ENCODE peak calls at places on chromosomes 4 and X, in four cellular contexts. Y, S, L and Z are unnamed samples.

GRCh38 chr4:81137894-81138293 is 77.1 kb downstream of the PRKG2 start:
- DNase-seq in S (no peak), L (no peak), Y (no peak), Z (no peak)

GRCh38 chr4:106690487-106690886 is 321.9 kb upstream of the GIMD1 start:
- DNase-seq in L (no peak), Y (no peak), S (no peak), Z (no peak)

GRCh38 chr4:145533011-145533410 is 51.4 kb downstream of the SMAD1 start:
- DNase-seq in Y (no peak), S (no peak), L (no peak), Z (no peak)

GRCh38 chr4:160631044-160631443 is 1528.2 kb downstream of the RAPGEF2 start:
- DNase-seq in Y (no peak), S (no peak), L (no peak), Z (no peak)

GRCh38 chr4:102217345-102217744 is 127.9 kb downstream of the SLC39A8 start:
- DNase-seq in Y (no peak), L (no peak), S (no peak), Z (peak)

GRCh38 chr4:123234966-123235365 is 161.6 kb upstream of the SPRY1 start:
- DNase-seq in S (no peak), Y (no peak), L (no peak), Z (no peak)

GRCh38 chrX:15336023-15336413 is 695 bp upstream of the PIGA start:
- DNase-seq in L (peak), Y (no peak), S (no peak), Z (peak)

GRCh38 chrX:56000169-56000568 is 232.0 kb upstream of the KLF8 start:
- DNase-seq in L (no peak), Y (no peak), S (no peak), Z (no peak)

GRCh38 chr4:18366762-18367358 is 345.3 kb upstream of the LCORL start:
- DNase-seq in S (peak), L (no peak), Y (peak), Z (no peak)

GRCh38 chr4:149426461-149426860 is 389.2 kb downstream of the IQCM start:
- DNase-seq in S (no peak), Y (no peak), L (no peak), Z (no peak)

GRCh38 chr4:1403177-1403583 is 3.1 kb downstream of the NKX1-1 start:
- DNase-seq in Y (no peak), S (no peak), L (no peak), Z (no peak)

GRCh38 chr4:133638702-133639101 is 489.6 kb downstream of the PCDH10 start:
- DNase-seq in S (no peak), Y (no peak), L (no peak), Z (no peak)

GRCh38 chrX:19888419-19888879 is 1.0 kb upstream of the SH3KBP1 start:
- DNase-seq in Y (peak), L (peak), S (no peak), Z (peak)

GRCh38 chr4:33831667-33832066 is 2412.6 kb downstream of the ARAP2 start:
- DNase-seq in S (no peak), Y (no peak), L (no peak), Z (no peak)

GRCh38 chr4:2652415-2653155 is 103.6 kb downstream of the TNIP2 start:
- DNase-seq in S (no peak), Y (no peak), L (no peak), Z (no peak)

GRCh38 chr4:37603070-37603468 is 83.1 kb downstream of the RELL1 start:
- DNase-seq in S (peak), L (peak), Y (peak), Z (peak)
- TF ChIP-seq CHD4 in S (no peak), L (no peak), Y (no peak), Z (no peak)

GRCh38 chr4:17284323-17285175 is 227.3 kb downstream of the QDPR start:
- DNase-seq in Y (no peak), S (no peak), L (no peak), Z (no peak)
- TF ChIP-seq CHD4 in Y (no peak), S (no peak), L (no peak), Z (no peak)

GRCh38 chrX:38061335-38061734 is 55.0 kb downstream of the SYTL5 start:
- DNase-seq in S (no peak), Y (peak), L (no peak), Z (no peak)
- TF ChIP-seq CHD4 in S (no peak), Y (no peak), L (no peak), Z (no peak)

DNA sequence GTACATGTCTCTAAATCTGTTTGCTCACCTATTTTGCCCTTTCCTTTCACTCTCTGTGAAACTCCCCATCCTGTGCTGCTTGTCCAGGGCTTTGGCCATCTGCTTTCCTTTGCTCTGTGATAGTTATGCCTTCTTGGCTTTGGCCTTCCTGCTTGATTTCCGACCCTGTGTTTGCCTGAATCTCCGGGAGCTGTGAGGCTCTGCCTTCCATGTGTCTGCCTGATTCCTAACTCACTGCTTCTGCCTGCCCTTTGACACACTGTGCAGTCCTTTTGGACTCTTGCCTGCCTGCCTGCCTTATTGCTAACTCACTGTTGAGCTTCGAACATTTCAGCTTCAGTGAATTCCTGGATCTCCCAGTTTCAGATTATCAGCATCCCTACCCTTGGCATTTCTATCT is 143.1 kb downstream of the C4orf33 start:
- DNase-seq in S (no peak), L (no peak), Y (no peak), Z (peak)
- TF ChIP-seq CHD4 in S (no peak), L (no peak), Y (no peak), Z (no peak)